ENCODE peak calls at places on chromosome 3, in six cellular contexts. U is AG09309, B is OCI-LY7, F is neural progenitor cell, A is NB4, N is LNCaP clone FGC. P is an unnamed sample.

GRCh38 chr3:178551916-178552321 is 15.7 kb downstream of the KCNMB2 start:
- DNase-seq in U (peak; percentile 35), B (no peak), F (no peak), A (peak; percentile 73), N (no peak), P (peak; percentile 88)

GRCh38 chr3:129314757-129315385 is 36.2 kb downstream of the HMCES start:
- DNase-seq in U (peak; percentile 37), B (peak; percentile 91), F (peak; percentile 97), A (peak; percentile 89), N (peak; percentile 68), P (peak; percentile 93)

GRCh38 chr3:111963424-111963823 is 15.4 kb upstream of the ABHD10 start:
- DNase-seq in U (peak; percentile 52), B (no peak), F (no peak), A (no peak), N (no peak), P (peak; percentile 84)

GRCh38 chr3:168040624-168041208 is 55.0 kb downstream of the GOLIM4 start:
- DNase-seq in U (peak; percentile 80), B (peak; percentile 63), F (peak; percentile 70), A (peak; percentile 74), N (peak; percentile 74), P (peak; percentile 90)

GRCh38 chr3:50606596-50606995 is 5.0 kb downstream of the CISH start:
- DNase-seq in U (no peak), B (no peak), F (no peak), A (no peak), N (no peak), P (no peak)

GRCh38 chr3:188007897-188008296 is 146.1 kb upstream of the LPP start:
- DNase-seq in U (no peak), B (no peak), F (no peak), A (peak; percentile 31), N (no peak), P (no peak)

GRCh38 chr3:128151758-128152274 is 1.5 kb upstream of the EEFSEC start:
- DNase-seq in U (no peak), B (no peak), F (no peak), A (no peak), N (no peak), P (no peak)

GRCh38 chr3:55202320-55202719 is 274.5 kb upstream of the LRTM1 start:
- DNase-seq in U (peak; percentile 91), B (no peak), F (no peak), A (no peak), N (no peak), P (peak; percentile 65)

GRCh38 chr3:173275740-173276139 is 121.8 kb upstream of the NLGN1 start:
- DNase-seq in U (no peak), B (peak; percentile 10), F (no peak), A (peak; percentile 40), N (no peak), P (no peak)

GRCh38 chr3:47984089-47984759 is 32.0 kb downstream of the MAP4 start:
- DNase-seq in U (peak; percentile 25), B (no peak), F (no peak), A (no peak), N (no peak), P (peak; percentile 72)

GRCh38 chr3:190566043-190566933 is 52.4 kb downstream of the IL1RAP start:
- DNase-seq in U (peak; percentile 99), B (no peak), F (no peak), A (peak; percentile 99), N (no peak), P (peak; percentile 100)

GRCh38 chr3:87351913-87352312 is 75.5 kb upstream of the POU1F1 start:
- DNase-seq in U (no peak), B (no peak), F (no peak), A (no peak), N (no peak), P (no peak)

GRCh38 chr3:42277676-42278075 is 11.7 kb upstream of the CCK start:
- DNase-seq in U (no peak), B (no peak), F (no peak), A (no peak), N (no peak), P (no peak)

GRCh38 chr3:126439346-126439967 is 36.2 kb downstream of the ZXDC start:
- DNase-seq in U (no peak), B (no peak), F (no peak), A (no peak), N (no peak), P (no peak)

GRCh38 chr3:64945171-64945684 is 257.4 kb upstream of the ADAMTS9 start:
- DNase-seq in U (no peak), B (no peak), F (peak; percentile 87), A (no peak), N (no peak), P (peak; percentile 26)

GRCh38 chr3:37661615-37662306 is 199.9 kb upstream of the CTDSPL start:
- DNase-seq in U (no peak), B (no peak), F (no peak), A (no peak), N (no peak), P (no peak)

GRCh38 chr3:174191380-174191779 is 667.8 kb upstream of the NAALADL2 start:
- DNase-seq in U (no peak), B (no peak), F (no peak), A (no peak), N (no peak), P (no peak)

GRCh38 chr3:69805491-69805890 is 66.2 kb downstream of the MITF start:
- DNase-seq in U (no peak), B (no peak), F (no peak), A (no peak), N (no peak), P (no peak)

GRCh38 chr3:364287-364686 is 167.7 kb downstream of the CHL1 start:
- DNase-seq in U (no peak), B (no peak), F (no peak), A (no peak), N (no peak), P (no peak)

GRCh38 chr3:149373235-149374125 is 4.0 kb downstream of the TM4SF1 start:
- DNase-seq in U (peak; percentile 76), B (no peak), F (no peak), A (peak; percentile 62), N (no peak), P (peak; percentile 92)

GRCh38 chr3:58175429-58176184 is 35.2 kb downstream of the DNASE1L3 start:
- DNase-seq in U (no peak), B (no peak), F (peak; percentile 33), A (no peak), N (no peak), P (peak; percentile 53)

GRCh38 chr3:53201190-53201504 is 40.1 kb downstream of the PRKCD start:
- DNase-seq in U (no peak), B (no peak), F (no peak), A (no peak), N (no peak), P (no peak)

GRCh38 chr3:107065094-107065861 is 312.0 kb upstream of the CCDC54 start:
- DNase-seq in U (no peak), B (no peak), F (no peak), A (no peak), N (no peak), P (peak; percentile 7)

GRCh38 chr3:180619723-180620122 is 17.8 kb downstream of the TTC14 start:
- DNase-seq in U (no peak), B (no peak), F (no peak), A (no peak), N (no peak), P (no peak)

GRCh38 chr3:114451561-114452018 is 157.8 kb downstream of the TIGIT start:
- DNase-seq in U (no peak), B (no peak), F (no peak), A (no peak), N (peak; percentile 46), P (peak; percentile 39)

GRCh38 chr3:134608023-134608758 is 42.6 kb downstream of the KY start:
- DNase-seq in U (no peak), B (no peak), F (no peak), A (no peak), N (no peak), P (no peak)

DNA sequence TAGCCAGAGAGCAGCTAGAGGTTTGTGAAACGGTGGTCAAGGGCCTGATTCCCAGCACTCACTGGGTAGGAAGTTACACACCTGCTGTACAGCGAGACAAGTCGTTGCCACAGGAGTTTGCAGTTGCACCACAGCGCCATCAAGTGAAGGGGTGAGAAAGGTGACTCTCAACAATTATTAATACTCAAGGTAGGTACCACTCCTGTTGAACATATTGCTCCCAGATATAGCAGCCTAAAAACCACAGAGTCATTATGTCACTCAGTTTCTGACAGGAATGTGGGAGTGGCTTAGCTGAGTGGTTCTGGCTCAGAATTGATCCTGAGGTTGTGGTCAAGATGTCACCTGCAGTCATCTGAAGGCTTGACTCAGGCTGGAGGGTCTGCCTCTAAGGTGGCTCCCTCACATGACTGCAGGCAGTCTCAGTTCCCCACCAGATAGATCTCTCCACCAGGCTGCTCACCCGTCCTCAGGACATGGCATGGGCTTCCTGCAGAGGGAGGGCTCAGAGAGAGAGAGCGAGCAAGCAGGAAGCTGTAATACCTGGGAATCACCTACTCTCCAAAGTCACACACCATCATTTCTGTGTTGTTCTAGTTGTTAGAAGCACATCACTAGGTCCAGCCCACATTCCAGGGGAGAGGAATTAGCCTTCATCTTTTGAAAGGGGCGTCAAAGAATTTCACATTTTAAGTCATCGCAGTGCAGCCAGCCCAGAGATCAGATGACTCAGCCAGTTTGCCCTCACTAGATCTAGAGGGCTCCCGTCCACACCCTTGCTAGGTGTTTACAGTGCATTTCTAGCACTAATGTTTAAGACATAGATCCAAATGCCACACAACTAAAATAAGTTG is 17.0 kb upstream of the ANO10 start:
- DNase-seq in U (no peak), B (peak; percentile 37), F (peak; percentile 6), A (peak; percentile 7), N (no peak), P (no peak)
- TF ChIP-seq CTCF in U (no peak), B (peak; percentile 72), F (peak; percentile 34), A (peak; percentile 26), N (peak; percentile 37), P (no peak)

DNA sequence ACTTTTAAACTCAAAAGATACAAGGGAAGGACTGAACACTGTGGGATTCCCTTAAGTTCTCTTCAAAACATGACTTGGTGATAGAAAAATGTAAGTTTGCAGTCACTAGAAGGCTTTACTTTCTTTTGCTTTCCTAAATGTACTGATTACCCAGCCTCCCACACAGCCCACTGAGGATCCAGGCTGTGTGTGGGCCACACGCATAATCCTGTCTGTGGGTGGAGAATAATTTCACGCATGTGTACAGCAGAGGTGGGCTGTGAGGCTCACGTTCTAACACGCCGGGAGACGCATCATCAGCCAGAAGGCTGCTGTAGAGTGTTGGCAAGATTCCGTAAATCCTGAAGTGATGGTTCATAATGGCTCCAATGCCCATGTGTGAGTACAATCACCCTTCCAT is 165.5 kb downstream of the CLSTN2 start:
- DNase-seq in U (no peak), B (no peak), F (no peak), A (no peak), N (no peak), P (no peak)
- H3K4me3 ChIP-seq in U (no peak overlapping the region), B (no peak overlapping the region), F (no peak overlapping the region), A (no peak overlapping the region), N (no peak overlapping the region), P (no peak overlapping the region)

GRCh38 chr3:144636833-144637232 is 665.2 kb downstream of the DIPK2A start:
- DNase-seq in U (no peak), B (no peak), F (peak; percentile 62), A (no peak), N (no peak), P (no peak)
- TF ChIP-seq CTCF in U (no peak), B (no peak), F (peak; percentile 55), A (no peak), N (peak; percentile 7), P (no peak)

DNA sequence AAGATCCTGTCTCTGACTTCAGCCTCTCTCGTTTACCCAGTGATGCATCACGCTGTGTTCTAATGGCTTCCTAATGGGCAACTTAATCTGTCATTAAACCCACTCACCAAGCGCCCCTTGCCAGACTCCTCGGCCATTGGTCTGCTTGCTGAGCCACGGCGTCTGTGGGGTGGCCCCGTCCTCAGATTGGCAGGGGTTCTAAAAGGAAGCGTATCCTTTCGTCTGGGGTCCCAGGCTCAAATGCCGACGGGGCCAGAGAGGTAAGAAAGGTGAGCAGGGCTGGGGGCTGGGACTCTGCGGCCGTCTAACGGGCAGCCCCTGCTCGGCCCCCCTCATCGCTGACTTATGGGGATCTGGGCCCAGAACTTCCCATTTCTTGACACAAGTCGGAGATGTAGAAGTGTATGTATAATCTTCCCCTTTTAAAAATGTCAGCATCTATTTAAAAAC is 315.1 kb upstream of the PROK2 start:
- DNase-seq in U (no peak), B (no peak), F (peak; percentile 68), A (peak; percentile 48), N (no peak), P (no peak)
- H3K4me3 ChIP-seq in U (no peak overlapping the region), B (peak overlapping the region; percentile 62), F (peak overlapping the region; percentile 56), A (no peak overlapping the region), N (no peak overlapping the region), P (no peak overlapping the region)

P was measured in fibroblast of pulmonary artery.